ENCODE peak calls at places on chromosomes 12 and 14, in five cellular contexts. S is stomach, F is right lobe of liver, R is body of pancreas, Y is uterus. B is an unnamed sample.

GRCh38 chr12:22313276-22313995 is 21.1 kb downstream of the ST8SIA1 start:
- DNase-seq in S (no peak), F (no peak), R (no peak), Y (no peak), B (no peak)

GRCh38 chr12:90090929-90091651 is 382.5 kb upstream of the ATP2B1 start:
- DNase-seq in S (peak; percentile 28), F (no peak), R (no peak), Y (no peak), B (peak; percentile 55)

GRCh38 chr12:42716521-42716920 is 127.0 kb upstream of the PRICKLE1 start:
- DNase-seq in S (no peak), F (no peak), R (no peak), Y (peak; percentile 67), B (no peak)

GRCh38 chr12:124323771-124324530 is 29.1 kb downstream of the RFLNA start:
- DNase-seq in S (no peak), F (no peak), R (no peak), Y (no peak), B (no peak)

GRCh38 chr12:114834621-114835020 is 150.6 kb upstream of the TBX3 start:
- DNase-seq in S (no peak), F (no peak), R (no peak), Y (no peak), B (no peak)

GRCh38 chr12:123267335-123267920 is 4.2 kb downstream of the CDK2AP1 start:
- DNase-seq in S (no peak), F (no peak), R (no peak), Y (no peak), B (no peak)

GRCh38 chr14:71526388-71526787 is 405.8 kb upstream of the RGS6 start:
- DNase-seq in S (no peak), F (no peak), R (no peak), Y (no peak), B (no peak)

GRCh38 chr14:68968051-68968450 is 11.1 kb downstream of the ACTN1 start:
- DNase-seq in S (no peak), F (no peak), R (no peak), Y (no peak), B (no peak)

GRCh38 chr14:82447586-82447985 is 913.9 kb upstream of the SEL1L start:
- DNase-seq in S (no peak), F (no peak), R (no peak), Y (no peak), B (no peak)

GRCh38 chr12:25504744-25505143 is 48.3 kb downstream of the LMNTD1 start:
- DNase-seq in S (no peak), F (no peak), R (no peak), Y (no peak), B (no peak)

GRCh38 chr14:68638817-68639517 is 153.9 kb downstream of the ZFP36L1 start:
- DNase-seq in S (no peak), F (peak; percentile 37), R (no peak), Y (peak; percentile 29), B (no peak)

GRCh38 chr12:132030367-132031038 is 80.8 kb downstream of the EP400 start:
- DNase-seq in S (no peak), F (no peak), R (no peak), Y (no peak), B (no peak)

GRCh38 chr12:46218509-46219095 is 50.2 kb downstream of the SLC38A1 start:
- DNase-seq in S (no peak), F (no peak), R (no peak), Y (no peak), B (no peak)

GRCh38 chr12:26846419-26846818 is 13.4 kb upstream of the ITPR2 start:
- DNase-seq in S (no peak), F (no peak), R (no peak), Y (no peak), B (no peak)

GRCh38 chr12:13209279-13210021 is 12.9 kb downstream of the EMP1 start:
- DNase-seq in S (no peak), F (no peak), R (no peak), Y (no peak), B (no peak)

GRCh38 chr14:71438684-71439083 is 493.5 kb upstream of the RGS6 start:
- DNase-seq in S (no peak), F (no peak), R (peak; percentile 21), Y (no peak), B (no peak)

GRCh38 chr12:59149995-59150642 is 229.8 kb upstream of the LRIG3 start:
- DNase-seq in S (no peak), F (no peak), R (no peak), Y (peak; percentile 20), B (no peak)

GRCh38 chr12:92859650-92860386 is 69.3 kb downstream of the EEA1 start:
- DNase-seq in S (no peak), F (no peak), R (no peak), Y (no peak), B (no peak)

GRCh38 chr12:44873898-44874297 is 2.2 kb downstream of the NELL2 start:
- DNase-seq in S (no peak), F (no peak), R (no peak), Y (no peak), B (no peak)

GRCh38 chr12:713281-713875 is 39.0 kb upstream of the WNK1 start:
- DNase-seq in S (no peak), F (no peak), R (no peak), Y (no peak), B (no peak)

GRCh38 chr14:68673464-68673863 is 119.4 kb downstream of the ZFP36L1 start:
- DNase-seq in S (no peak), F (no peak), R (no peak), Y (no peak), B (no peak)

GRCh38 chr14:101723061-101723595 is 38.4 kb upstream of the PPP2R5C start:
- DNase-seq in S (no peak), F (no peak), R (peak; percentile 10), Y (no peak), B (no peak)

GRCh38 chr12:20946732-20947131 is 136.2 kb downstream of the SLCO1B3 start:
- DNase-seq in S (no peak), F (no peak), R (peak; percentile 50), Y (no peak), B (no peak)

GRCh38 chr12:52628111-52628507 is 9.8 kb upstream of the KRT73 start:
- DNase-seq in S (no peak), F (no peak), R (no peak), Y (no peak), B (no peak)

GRCh38 chr12:32285484-32285883 is 113.9 kb upstream of the FGD4 start:
- DNase-seq in S (no peak), F (no peak), R (no peak), Y (no peak), B (no peak)

GRCh38 chr12:122395319-122395718 is 27.1 kb downstream of the CLIP1 start:
- DNase-seq in S (no peak), F (no peak), R (no peak), Y (no peak), B (no peak)

GRCh38 chr14:100083706-100084105 is 18.5 kb downstream of the EVL start:
- DNase-seq in S (no peak), F (no peak), R (no peak), Y (no peak), B (no peak)

GRCh38 chr14:103694572-103695026 is 20.7 kb downstream of the XRCC3 start:
- DNase-seq in S (no peak), F (no peak), R (no peak), Y (peak; percentile 13), B (no peak)
- TF ChIP-seq CTCF in S (no peak), F (no peak), R (no peak), Y (no peak), B (no peak)

DNA sequence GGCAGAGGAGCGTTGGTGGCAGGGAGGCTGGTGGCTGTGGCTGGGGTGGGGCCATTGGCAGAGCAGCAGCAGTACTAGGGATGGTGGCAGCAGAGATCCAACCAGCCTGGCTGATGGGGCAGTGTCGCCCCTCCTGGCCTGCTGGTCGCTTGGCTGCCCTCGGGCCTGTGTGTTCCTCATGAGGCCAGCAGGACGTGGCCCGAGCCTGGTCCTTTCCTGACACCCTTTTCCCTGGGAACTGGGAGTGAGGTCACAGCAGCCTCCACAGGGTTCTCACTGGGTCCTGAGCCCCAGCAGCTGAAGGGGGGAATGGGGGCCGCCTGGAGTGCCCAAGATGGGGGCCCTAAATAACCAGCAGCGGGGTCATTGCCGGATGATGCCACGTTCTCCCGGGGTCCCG is 46.1 kb downstream of the KIF26A start:
- DNase-seq in S (no peak), F (no peak), R (no peak), Y (no peak), B (no peak)
- H3K9me3 ChIP-seq in S (no peaks in the 10 kb centered on the region), F (no peaks in the 10 kb centered on the region), R (no peaks in the 10 kb centered on the region), Y (no peaks in the 10 kb centered on the region), B (peaks cover 2% of the 10 kb centered on the region)

GRCh38 chr12:2385529-2385928 is 332.7 kb downstream of the CACNA1C start:
- DNase-seq in S (no peak), F (no peak), R (no peak), Y (no peak), B (no peak)
- TF ChIP-seq CTCF in S (no peak), F (no peak), R (no peak), Y (no peak), B (no peak)

GRCh38 chr12:130156652-130157275 is 5.5 kb upstream of the FZD10 start:
- DNase-seq in S (no peak), F (no peak), R (no peak), Y (no peak), B (no peak)
- H3K9me3 ChIP-seq in S (no peaks in the 10 kb centered on the region), F (no peaks in the 10 kb centered on the region), R (no peaks in the 10 kb centered on the region), Y (no peaks in the 10 kb centered on the region), B (no peaks in the 10 kb centered on the region)

DNA sequence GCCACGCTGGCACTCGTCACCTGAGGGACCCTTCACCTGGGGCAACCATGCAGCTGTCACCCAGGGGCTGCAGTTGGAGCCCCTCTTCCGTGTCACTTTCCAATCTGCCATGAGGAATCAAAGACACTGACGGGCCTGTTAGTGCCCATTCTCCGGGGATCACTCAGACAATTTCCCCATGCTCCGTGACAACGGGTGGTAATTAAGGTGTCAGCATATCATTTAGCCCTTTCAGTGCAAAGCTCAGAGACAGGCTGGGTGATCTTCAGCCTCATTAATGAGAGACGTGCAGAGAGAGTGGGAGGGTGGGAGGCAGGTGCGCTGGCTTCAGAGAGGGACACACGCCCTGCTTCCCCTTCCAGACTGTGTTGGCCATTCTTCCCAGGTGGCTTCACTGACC is 58.7 kb downstream of the MVK start:
- DNase-seq in S (no peak), F (no peak), R (no peak), Y (no peak), B (no peak)
- TF ChIP-seq CTCF in S (no peak), F (no peak), R (no peak), Y (no peak), B (no peak)

GRCh38 chr14:105897725-105898113 is 371.3 kb downstream of the TMEM121 start:
- DNase-seq in S (no peak), F (no peak), R (no peak), Y (no peak), B (no peak)
- H3K9me3 ChIP-seq in S (no peaks in the 10 kb centered on the region), F (no peaks in the 10 kb centered on the region), R (no peaks in the 10 kb centered on the region), Y (no peaks in the 10 kb centered on the region), B (no peaks in the 10 kb centered on the region)

B was measured in lung.